ENCODE peak calls at places on chromosomes 6 and 20, in four cellular contexts. A, B, D and W are unnamed samples.

GRCh38 chr6:146905313-146905712 is 298.9 kb upstream of the STXBP5 start:
- DNase-seq in D (peak; percentile 79), B (peak; percentile 7), A (no peak), W (no peak)

GRCh38 chr6:108728826-108729225 is 119.4 kb upstream of the ARMC2 start:
- DNase-seq in A (no peak), D (no peak), B (no peak), W (no peak)

GRCh38 chr20:22346716-22347115 is 237.7 kb downstream of the FOXA2 start:
- DNase-seq in A (no peak), B (no peak), D (no peak), W (no peak)

GRCh38 chr6:123213921-123214320 is 217.9 kb downstream of the CLVS2 start:
- DNase-seq in D (no peak), A (no peak), B (no peak), W (no peak)

GRCh38 chr20:25309395-25310267 is 61.7 kb downstream of the PYGB start:
- DNase-seq in D (no peak), A (peak; percentile 87), B (peak; percentile 47), W (peak; percentile 52)

GRCh38 chr6:110537208-110538123 is 61.1 kb upstream of the SLC22A16 start:
- DNase-seq in B (no peak), A (peak; percentile 45), D (no peak), W (no peak)

GRCh38 chr6:53794073-53794719 is 609 bp upstream of the LRRC1 start:
- DNase-seq in B (peak; percentile 51), D (peak; percentile 37), A (peak; percentile 53), W (peak; percentile 92)

GRCh38 chr6:111642463-111643158 is 36.9 kb upstream of the TRAF3IP2 start:
- DNase-seq in D (no peak), B (peak; percentile 55), A (peak; percentile 27), W (no peak)

GRCh38 chr20:44967207-44967807 is 995 bp downstream of the STK4 start:
- DNase-seq in D (no peak), B (no peak), A (no peak), W (no peak)

GRCh38 chr6:169162968-169163903 is 90.4 kb downstream of the THBS2 start:
- DNase-seq in A (peak; percentile 73), D (peak; percentile 28), B (peak; percentile 52), W (no peak)

GRCh38 chr20:47774081-47774777 is 11.1 kb downstream of the SULF2 start:
- DNase-seq in B (no peak), A (no peak), D (no peak), W (no peak)

GRCh38 chr6:40894962-40895799 is 143.8 kb downstream of the UNC5CL start:
- DNase-seq in A (peak; percentile 50), B (peak; percentile 12), D (no peak), W (peak; percentile 25)

GRCh38 chr6:42366011-42366705 is 85.6 kb downstream of the TRERF1 start:
- DNase-seq in B (no peak), D (no peak), A (no peak), W (no peak)

GRCh38 chr6:35972471-35972985 is 51.6 kb upstream of the SRPK1 start:
- DNase-seq in D (no peak), B (no peak), A (no peak), W (no peak)

GRCh38 chr6:47303861-47304260 is 5.8 kb downstream of the TNFRSF21 start:
- DNase-seq in B (no peak), D (no peak), A (no peak), W (no peak)

GRCh38 chr20:34110025-34111013 is 1.7 kb downstream of the EIF2S2 start:
- DNase-seq in B (no peak), A (no peak), D (no peak), W (no peak)

GRCh38 chr20:57433658-57434389 is 42.6 kb downstream of the RBM38 start:
- DNase-seq in B (no peak), A (no peak), D (no peak), W (no peak)

GRCh38 chr20:48210111-48211029 is 425.1 kb upstream of the SULF2 start:
- DNase-seq in B (no peak), D (no peak), A (no peak), W (no peak)

GRCh38 chr20:34579191-34579661 is 20.7 kb downstream of the MAP1LC3A start:
- DNase-seq in B (peak; percentile 35), D (no peak), A (no peak), W (no peak)

GRCh38 chr6:75748743-75749538 is at the start of gene MYO6:
- DNase-seq in B (peak; percentile 35), D (peak; percentile 58), A (peak; percentile 28), W (peak; percentile 96)

DNA sequence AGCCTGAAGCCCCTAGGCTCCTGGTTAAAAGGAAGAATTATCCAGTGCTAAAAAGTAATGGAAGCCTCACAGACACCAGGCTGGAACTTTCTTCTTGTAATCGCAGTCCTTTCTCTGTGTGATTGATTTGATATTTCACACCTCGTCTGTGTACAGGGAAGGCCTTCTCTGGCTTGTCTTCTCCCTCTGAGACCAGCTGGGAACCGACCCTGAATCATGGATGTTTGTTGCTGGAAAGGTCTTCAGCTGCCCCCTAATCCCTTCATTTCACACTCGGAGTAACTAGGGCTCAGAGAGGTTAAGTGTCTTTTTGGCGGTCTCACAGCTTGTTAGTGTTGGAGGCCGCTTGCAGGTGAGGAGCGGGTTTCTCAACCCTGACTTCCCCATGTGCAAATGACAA is 500.2 kb upstream of the CDH4 start:
- DNase-seq in D (no peak), A (no peak), B (no peak), W (no peak)
- H3K27ac ChIP-seq in D (no peak overlapping the region), A (no peak overlapping the region), B (no peak overlapping the region), W (no peak overlapping the region)

GRCh38 chr6:24971067-24971466 is 35.3 kb upstream of the RIPOR2 start:
- DNase-seq in A (no peak), D (no peak), B (no peak), W (no peak)
- TF ChIP-seq POLR2A in A (no peak), D (no peak), B (no peak), W (no peak)

GRCh38 chr20:41173161-41173721 is 35.9 kb downstream of the PLCG1 start:
- DNase-seq in B (peak; percentile 94), D (peak; percentile 84), A (peak; percentile 81), W (peak; percentile 97)

GRCh38 chr20:41170386-41171105 is 33.2 kb downstream of the PLCG1 start:
- DNase-seq in A (no peak), D (no peak), B (no peak), W (peak; percentile 16)

GRCh38 chr20:41169791-41170351 is 32.5 kb downstream of the PLCG1 start:
- DNase-seq in D (no peak), A (no peak), B (no peak), W (peak; percentile 19)

GRCh38 chr20:41172296-41173140 is 35.2 kb downstream of the PLCG1 start:
- DNase-seq in A (no peak), D (peak; percentile 19), B (no peak), W (peak; percentile 22)

DNA sequence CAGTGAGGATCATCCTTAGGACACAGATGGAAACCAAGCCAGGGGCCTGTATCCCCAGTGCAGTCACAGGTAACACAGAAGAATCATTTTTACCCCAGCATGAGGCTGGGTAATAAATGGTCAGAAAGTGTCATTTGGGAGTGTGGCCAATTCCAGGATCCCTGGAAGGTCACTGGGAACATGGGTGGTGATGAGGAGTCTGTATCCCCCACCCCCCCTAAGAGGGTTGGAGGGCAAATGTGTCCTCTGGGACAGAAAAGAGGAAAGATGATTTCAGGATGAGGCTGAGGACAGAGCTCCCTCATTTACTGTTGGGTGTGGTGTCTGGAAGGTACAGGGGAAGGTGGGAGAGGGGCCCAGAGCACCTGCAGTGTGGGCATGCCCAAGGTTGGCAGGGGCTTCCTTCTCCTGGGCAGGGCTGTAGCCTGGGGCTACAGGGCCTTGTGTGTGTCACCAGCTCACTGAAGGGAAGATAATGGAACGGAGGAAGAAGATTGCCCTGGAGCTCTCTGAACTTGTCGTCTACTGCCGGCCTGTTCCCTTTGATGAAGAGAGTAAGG is 34.5 kb downstream of the PLCG1 start:
- DNase-seq in A (no peak), D (peak; percentile 16), B (no peak), W (peak; percentile 3)
- H3K27ac ChIP-seq in A (no peak overlapping the region), D (peak overlapping the region; percentile 94), B (peak overlapping the region; percentile 81), W (peak overlapping the region; percentile 59)

DNA sequence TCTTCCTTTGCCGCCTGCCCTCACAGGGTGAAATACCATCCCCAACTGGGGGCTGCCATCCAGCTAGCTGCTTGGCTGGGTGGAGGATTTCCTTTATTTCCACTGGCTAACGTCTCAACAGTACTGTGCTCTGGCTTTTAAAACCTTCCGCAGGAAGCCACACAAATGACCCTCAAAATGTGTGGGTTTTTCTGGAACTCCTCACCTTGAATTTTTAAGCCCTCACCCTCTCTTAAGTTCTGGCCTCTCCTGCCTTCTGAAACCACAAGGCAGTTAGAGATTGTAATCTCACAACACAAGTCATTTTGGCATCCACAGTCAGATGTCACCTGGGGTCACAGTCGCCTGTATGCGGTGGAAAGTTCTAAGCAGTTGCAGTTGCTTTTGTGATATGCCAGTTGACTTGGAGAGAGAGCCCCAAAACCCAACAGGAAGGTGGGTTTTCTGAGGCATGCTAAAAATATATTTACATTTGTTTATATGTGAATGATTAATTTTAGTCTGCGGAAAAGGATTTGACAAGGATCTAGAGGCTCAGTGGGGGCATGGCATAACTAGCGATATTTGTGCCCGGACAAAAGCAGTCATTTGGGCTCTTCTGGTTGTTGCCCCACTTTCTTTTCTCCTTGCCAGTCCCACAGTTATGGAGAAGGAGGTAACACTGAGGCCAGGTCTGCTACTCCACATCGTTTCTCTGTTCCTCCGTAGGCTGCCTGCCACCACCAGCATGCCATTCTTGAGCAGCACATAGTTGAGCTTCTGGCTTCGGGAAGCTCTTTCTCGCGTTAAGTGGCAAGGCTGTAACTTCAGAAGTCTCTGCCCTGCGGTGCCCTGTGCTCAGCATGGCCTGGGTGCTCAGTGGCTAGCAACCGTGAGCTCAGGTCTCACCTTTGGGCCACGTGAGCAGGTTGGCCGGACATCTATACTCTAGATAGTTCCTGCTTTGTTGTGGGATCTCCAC is 335.3 kb downstream of the CD83 start:
- DNase-seq in B (no peak), A (no peak), D (no peak), W (no peak)
- TF ChIP-seq POLR2A in B (no peak), A (no peak), D (no peak), W (no peak)

GRCh38 chr6:97293198-97293696 is 10.2 kb upstream of the MMS22L start:
- DNase-seq in A (no peak), D (no peak), B (no peak), W (no peak)
- H3K27ac ChIP-seq in A (no peak overlapping the region), D (no peak overlapping the region), B (no peak overlapping the region), W (no peak overlapping the region)